ENCODE peak calls at places on chromosomes 5 and 9, in six cellular contexts. R is lower leg skin, Y is bronchial epithelial cell, A is AG20443, P is NCI-H2081, B is NAMALWA. L is an unnamed sample.

GRCh38 chr9:134178781-134179551 is 14.6 kb upstream of the RNU6ATAC start:
- DNase-seq in R (peak), Y (no peak), A (peak), P (no peak), B (no peak), L (no peak)

GRCh38 chr5:102971693-102972293 is 148.1 kb downstream of the GIN1 start:
- DNase-seq in R (no peak), Y (peak), A (peak), P (no peak), B (peak), L (peak)

GRCh38 chr5:132664696-132665209 is 6.8 kb downstream of the IL13 start:
- DNase-seq in R (no peak), Y (no peak), A (no peak), P (no peak), B (no peak), L (no peak)

GRCh38 chr5:178229861-178230260 is 2.7 kb downstream of the PHYKPL start:
- DNase-seq in R (no peak), Y (no peak), A (no peak), P (no peak), B (no peak), L (no peak)

GRCh38 chr9:126664893-126665695 is 51.4 kb downstream of the LMX1B start:
- DNase-seq in R (no peak), Y (no peak), A (no peak), P (no peak), B (no peak), L (no peak)

GRCh38 chr9:96136992-96137665 is 164.8 kb downstream of the HSD17B3 start:
- DNase-seq in R (peak), Y (peak), A (peak), P (no peak), B (peak), L (peak)

GRCh38 chr5:94577466-94578245 is 40.7 kb downstream of the KIAA0825 start:
- DNase-seq in R (no peak), Y (no peak), A (no peak), P (no peak), B (no peak), L (peak)

GRCh38 chr5:126449751-126450271 is 26.6 kb downstream of the GRAMD2B start:
- DNase-seq in R (no peak), Y (peak), A (peak), P (no peak), B (peak), L (peak)

GRCh38 chr5:150172563-150172962 is 6.0 kb downstream of the CDX1 start:
- DNase-seq in R (no peak), Y (no peak), A (no peak), P (no peak), B (no peak), L (no peak)

GRCh38 chr9:98081477-98082219 is 25.1 kb downstream of the NANS start:
- DNase-seq in R (no peak), Y (peak), A (peak), P (no peak), B (no peak), L (peak)

GRCh38 chr5:88732181-88732633 is 150.8 kb downstream of the MEF2C start:
- DNase-seq in R (peak), Y (no peak), A (peak), P (no peak), B (peak), L (no peak)

GRCh38 chr5:91632871-91633270 is 249.8 kb upstream of the ARRDC3 start:
- DNase-seq in R (no peak), Y (peak), A (no peak), P (no peak), B (no peak), L (no peak)

GRCh38 chr5:2869471-2869870 is 118.0 kb upstream of the IRX2 start:
- DNase-seq in R (peak), Y (no peak), A (no peak), P (no peak), B (no peak), L (no peak)

GRCh38 chr5:144162686-144163085 is 7.8 kb downstream of the YIPF5 start:
- DNase-seq in R (no peak), Y (no peak), A (no peak), P (no peak), B (no peak), L (no peak)

GRCh38 chr5:162067651-162068411 is at the start of gene GABRG2:
- DNase-seq in R (no peak), Y (no peak), A (no peak), P (no peak), B (no peak), L (no peak)

GRCh38 chr9:27108981-27109541 is at the start of gene TEK:
- DNase-seq in R (no peak), Y (peak), A (peak), P (no peak), B (no peak), L (no peak)